ENCODE peak calls at places on chromosomes 16 and 17, in six cellular contexts. M, O, L, T, D and Q are unnamed samples.

GRCh38 chr16:22645868-22646267 is 135.2 kb downstream of the NPIPB5 start:
- DNase-seq in M (no peak), O (no peak), L (no peak), T (no peak), D (no peak), Q (no peak)

GRCh38 chr17:10556301-10557005 is 7.0 kb upstream of the MYH2 start:
- DNase-seq in M (no peak), O (no peak), L (no peak), T (no peak), D (no peak), Q (peak)

GRCh38 chr17:34706029-34706428 is 126.6 kb downstream of the TMEM132E start:
- DNase-seq in M (no peak), O (peak), L (no peak), T (no peak), D (peak), Q (peak)

GRCh38 chr17:6636105-6636504 is 4.4 kb downstream of the KIAA0753 start:
- DNase-seq in M (no peak), O (no peak), L (no peak), T (no peak), D (no peak), Q (no peak)

GRCh38 chr16:7137560-7138330 is 194.9 kb upstream of the RBFOX1 start:
- DNase-seq in M (no peak), O (no peak), L (no peak), T (no peak), D (no peak), Q (no peak)

GRCh38 chr16:82867425-82867824 is 240.7 kb downstream of the CDH13 start:
- DNase-seq in M (no peak), O (no peak), L (no peak), T (no peak), D (no peak), Q (peak)

GRCh38 chr17:58174871-58175270 is 8.1 kb downstream of the OR4D2 start:
- DNase-seq in M (no peak), O (no peak), L (no peak), T (no peak), D (no peak), Q (no peak)

GRCh38 chr17:32627233-32628008 is 140.6 kb downstream of the CDK5R1 start:
- DNase-seq in M (no peak), O (no peak), L (no peak), T (no peak), D (no peak), Q (no peak)

GRCh38 chr16:30488764-30489595 is 16.4 kb downstream of the ITGAL start:
- DNase-seq in M (no peak), O (no peak), L (no peak), T (no peak), D (no peak), Q (no peak)

GRCh38 chr17:1561420-1562177 is 993 bp downstream of the PITPNA start:
- DNase-seq in M (peak), O (peak), L (peak), T (no peak), D (no peak), Q (no peak)

GRCh38 chr17:55632893-55633292 is 89.8 kb downstream of the TMEM100 start:
- DNase-seq in M (no peak), O (no peak), L (no peak), T (no peak), D (no peak), Q (peak)

GRCh38 chr16:69105501-69106361 is at the start of gene HAS3:
- DNase-seq in M (no peak), O (peak), L (peak), T (no peak), D (peak), Q (peak)

GRCh38 chr16:4351880-4352279 is 759 bp upstream of the PAM16 start:
- DNase-seq in M (no peak), O (peak), L (no peak), T (no peak), D (no peak), Q (no peak)

GRCh38 chr16:4682616-4683254 is 10.6 kb upstream of the NUDT16L1 start:
- DNase-seq in M (no peak), O (peak), L (no peak), T (no peak), D (no peak), Q (peak)

GRCh38 chr17:53950858-53951250 is 128.1 kb downstream of the KIF2B start:
- DNase-seq in M (no peak), O (no peak), L (no peak), T (no peak), D (no peak), Q (no peak)

GRCh38 chr16:82358601-82359221 is 188.7 kb upstream of the MPHOSPH6 start:
- DNase-seq in M (no peak), O (no peak), L (no peak), T (no peak), D (no peak), Q (no peak)

GRCh38 chr16:10168258-10168657 is 14.0 kb downstream of the GRIN2A start:
- DNase-seq in M (no peak), O (no peak), L (no peak), T (no peak), D (no peak), Q (peak)

GRCh38 chr17:9912146-9913099 is 7.4 kb upstream of the RCVRN start:
- DNase-seq in M (no peak), O (no peak), L (no peak), T (no peak), D (no peak), Q (no peak)

GRCh38 chr16:81335669-81336068 is 20.9 kb downstream of the GAN start:
- DNase-seq in M (no peak), O (peak), L (no peak), T (no peak), D (no peak), Q (no peak)

GRCh38 chr17:77906377-77906871 is 52.1 kb upstream of the TNRC6C start:
- DNase-seq in M (no peak), O (no peak), L (no peak), T (no peak), D (no peak), Q (no peak)

GRCh38 chr17:30170415-30170987 is 53.9 kb downstream of the NSRP1 start:
- DNase-seq in M (no peak), O (no peak), L (no peak), T (no peak), D (no peak), Q (no peak)

GRCh38 chr17:73795730-73796129 is 151.5 kb upstream of the SDK2 start:
- DNase-seq in M (no peak), O (no peak), L (no peak), T (no peak), D (no peak), Q (no peak)

GRCh38 chr17:29214215-29215146 is 32.2 kb upstream of the CRYBA1 start:
- DNase-seq in M (no peak), O (no peak), L (no peak), T (no peak), D (no peak), Q (no peak)

GRCh38 chr17:40341808-40342574 is 22.5 kb downstream of the GJD3 start:
- DNase-seq in M (no peak), O (no peak), L (peak), T (no peak), D (no peak), Q (peak)

GRCh38 chr16:51648521-51648920 is 497.5 kb upstream of the SALL1 start:
- DNase-seq in M (no peak), O (no peak), L (no peak), T (no peak), D (no peak), Q (peak)